ENCODE peak calls at places on chromosomes 13 and 19, in six cellular contexts. F, E, Y, C, X and L are unnamed samples.

GRCh38 chr19:19504754-19505668 is 10.3 kb downstream of the TSSK6 start:
- DNase-seq in F (no peak), C (no peak), E (no peak), Y (no peak), X (no peak), L (no peak)

GRCh38 chr19:53942001-53942786 is 20.5 kb upstream of the CACNG8 start:
- DNase-seq in X (no peak), F (no peak), Y (no peak), C (no peak), E (no peak), L (no peak)

GRCh38 chr19:43776285-43776684 is 4.5 kb downstream of the KCNN4 start:
- DNase-seq in E (no peak), F (no peak), C (no peak), Y (no peak), X (no peak), L (no peak)

GRCh38 chr13:20264271-20265018 is 32.3 kb upstream of the GJB6 start:
- DNase-seq in E (no peak), X (no peak), C (no peak), F (no peak), Y (no peak), L (no peak)

GRCh38 chr13:80783926-80784325 is 443.0 kb upstream of the SPRY2 start:
- DNase-seq in Y (no peak), F (no peak), E (no peak), X (peak; percentile 10), C (no peak), L (no peak)

GRCh38 chr19:49590971-49591730 is at the start of gene PRR12:
- DNase-seq in Y (no peak), C (peak; percentile 67), X (peak; percentile 70), E (no peak), F (peak; percentile 82), L (peak; percentile 85)

GRCh38 chr19:14023404-14024235 is 4.3 kb upstream of the RLN3 start:
- DNase-seq in X (peak; percentile 46), F (no peak), C (peak; percentile 44), Y (no peak), E (no peak), L (no peak)

GRCh38 chr13:27027086-27027667 is 144.4 kb downstream of the USP12 start:
- DNase-seq in F (no peak), Y (no peak), C (no peak), E (peak; percentile 16), X (no peak), L (no peak)

GRCh38 chr19:49558591-49558990 is 21.8 kb downstream of the NOSIP start:
- DNase-seq in F (no peak), E (no peak), C (no peak), Y (no peak), X (no peak), L (no peak)

GRCh38 chr19:58453743-58454142 is 2.3 kb downstream of the ZNF324B start:
- DNase-seq in F (no peak), C (no peak), E (no peak), Y (no peak), X (no peak), L (no peak)

GRCh38 chr19:49638360-49638759 is 1.6 kb downstream of the RRAS start:
- DNase-seq in Y (no peak), E (no peak), C (no peak), X (no peak), F (no peak), L (no peak)

GRCh38 chr19:38877781-38878574 is at the start of gene RINL:
- DNase-seq in Y (no peak), X (peak; percentile 26), C (no peak), E (no peak), F (no peak), L (no peak)

GRCh38 chr13:32211788-32212187 is 103.4 kb downstream of the ZAR1L start:
- DNase-seq in Y (no peak), X (peak; percentile 31), C (peak; percentile 95), F (no peak), E (no peak), L (peak; percentile 74)

GRCh38 chr19:3620817-3621547 is 5.6 kb downstream of the CACTIN start:
- DNase-seq in E (no peak), F (no peak), Y (no peak), C (no peak), X (no peak), L (no peak)

GRCh38 chr13:33150146-33150545 is 133.9 kb downstream of the KL start:
- DNase-seq in E (no peak), X (no peak), C (peak; percentile 60), Y (no peak), F (no peak), L (no peak)

GRCh38 chr13:29137995-29138394 is 317.9 kb downstream of the MTUS2 start:
- DNase-seq in X (no peak), F (no peak), C (no peak), Y (no peak), E (no peak), L (no peak)

GRCh38 chr19:51513968-51514367 is 12.4 kb upstream of the SIGLEC12 start:
- DNase-seq in F (no peak), C (no peak), Y (no peak), X (no peak), E (no peak), L (no peak)

GRCh38 chr13:26222523-26223046 is 471 bp upstream of the RNF6 start:
- DNase-seq in E (no peak), F (no peak), X (no peak), C (no peak), Y (no peak), L (no peak)

GRCh38 chr13:113787694-113788093 is 28.7 kb downstream of the TMEM255B start:
- DNase-seq in Y (no peak), E (no peak), F (no peak), X (no peak), C (no peak), L (no peak)

GRCh38 chr19:1447565-1447903 is 2.4 kb upstream of the APC2 start:
- DNase-seq in F (no peak), Y (no peak), X (no peak), C (no peak), E (no peak), L (no peak)

DNA sequence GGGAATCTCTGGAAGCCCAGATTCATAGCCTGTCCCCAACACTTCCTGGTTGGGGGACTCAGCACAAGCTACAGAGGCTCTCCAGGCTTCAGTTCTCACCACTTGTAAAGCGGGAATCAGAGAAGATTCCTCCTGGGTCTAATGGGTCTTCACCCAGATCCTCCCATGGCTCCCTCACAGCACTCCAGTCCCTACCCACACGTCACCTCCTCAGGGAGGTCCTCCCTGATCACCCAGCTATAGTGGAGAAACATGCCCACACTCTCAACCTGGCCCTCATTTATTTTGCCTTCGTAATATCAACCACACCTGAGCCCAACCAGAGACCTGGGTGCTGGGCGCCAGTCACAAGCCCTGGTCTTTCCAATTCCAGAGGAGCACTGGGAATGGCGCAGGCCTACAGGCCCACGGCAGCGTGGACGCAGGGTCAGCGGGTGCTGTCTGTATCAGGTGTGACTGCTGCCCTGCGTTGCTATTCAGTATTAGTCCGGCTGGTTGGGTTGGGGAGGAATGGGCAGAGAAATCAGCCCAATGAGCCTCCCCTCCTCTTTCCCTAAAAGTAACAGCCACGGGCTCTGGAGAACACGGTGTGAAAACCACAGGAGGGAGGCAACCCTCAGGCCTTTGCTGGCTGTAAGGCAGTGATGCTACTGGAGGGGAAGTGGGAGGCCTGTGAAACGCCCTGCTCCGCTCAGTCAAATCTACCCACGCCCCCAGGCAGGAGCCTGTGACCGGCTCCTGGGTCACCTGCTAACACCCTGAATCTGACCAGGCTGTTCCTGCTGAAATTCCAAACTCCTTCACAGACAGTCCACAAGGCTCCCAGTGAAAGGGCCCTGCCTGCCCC is 5.2 kb downstream of the AKT2 start:
- DNase-seq in C (no peak), F (no peak), X (no peak), E (no peak), Y (no peak), L (no peak)
- TF ChIP-seq POLR2A in C (no peak), F (no peak), X (no peak), E (no peak), Y (no peak), L (no peak)

GRCh38 chr19:41351339-41352245 is 2.1 kb downstream of the TGFB1 start:
- DNase-seq in X (peak; percentile 80), F (peak; percentile 74), E (no peak), Y (no peak), C (peak; percentile 42), L (peak; percentile 82)
- TF ChIP-seq POLR2A in X (no peak), F (no peak), E (no peak), Y (no peak), C (peak; percentile 74), L (no peak)

GRCh38 chr19:7912697-7913564 is 1.7 kb upstream of the TGFBR3L start:
- DNase-seq in F (peak; percentile 24), E (no peak), C (no peak), Y (no peak), X (no peak), L (no peak)
- TF ChIP-seq POLR2A in F (no peak), E (no peak), C (no peak), Y (no peak), X (no peak), L (no peak)

DNA sequence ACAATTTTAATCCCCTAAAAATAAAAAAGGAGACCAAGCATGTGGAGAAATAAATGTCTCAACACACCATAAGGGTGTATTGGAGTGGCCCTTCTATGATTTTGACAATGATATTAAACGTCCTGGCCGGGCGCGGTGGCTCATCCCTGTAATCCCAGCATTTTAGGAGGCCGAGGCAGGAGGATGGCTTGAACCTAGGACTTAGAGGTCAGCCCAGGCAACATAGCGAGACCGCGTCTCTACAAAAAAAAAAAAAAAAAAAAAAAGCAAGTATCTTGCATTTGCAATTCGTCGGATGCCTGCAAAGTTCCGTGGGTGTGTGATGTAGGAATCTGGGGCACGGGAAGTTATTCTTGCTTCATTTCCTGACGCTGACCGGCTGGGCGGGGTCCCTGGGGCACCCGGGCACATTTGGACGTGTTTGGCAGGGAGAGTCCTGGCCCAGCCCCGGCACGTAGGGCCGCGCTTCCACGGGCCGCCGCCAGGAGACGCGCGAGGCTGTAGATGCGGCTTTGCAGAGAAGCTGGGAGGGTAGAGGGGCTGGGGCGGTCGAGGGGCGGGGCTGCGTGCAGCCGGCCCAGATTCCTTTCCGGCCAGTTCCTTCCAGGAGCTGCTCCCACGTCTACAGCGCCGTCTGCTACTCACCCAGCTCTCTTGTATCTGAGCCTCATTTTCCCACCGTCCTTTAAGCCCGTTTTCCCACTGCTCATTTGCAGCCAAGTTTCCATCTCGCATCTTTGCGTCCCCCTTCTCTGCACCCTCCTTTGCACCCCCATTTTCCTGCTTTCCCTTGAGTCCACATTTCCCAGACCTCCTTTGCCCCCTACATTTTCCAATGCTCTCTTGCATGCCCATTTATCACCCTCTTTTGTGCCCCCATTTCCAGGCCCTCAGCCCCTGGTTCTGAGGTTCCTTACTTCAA is 2.2 kb upstream of the TSPAN16 start:
- DNase-seq in Y (peak; percentile 79), X (peak; percentile 92), F (peak; percentile 97), C (peak; percentile 87), E (peak; percentile 97), L (peak; percentile 96)
- TF ChIP-seq POLR2A in Y (no peak), X (no peak), F (no peak), C (no peak), E (no peak), L (no peak)

GRCh38 chr19:7428651-7429113 is 60.2 kb downstream of the PEX11G start:
- DNase-seq in E (no peak), X (no peak), Y (no peak), C (no peak), F (no peak), L (no peak)
- TF ChIP-seq POLR2A in E (no peak), X (no peak), Y (no peak), C (no peak), F (no peak), L (no peak)